ENCODE peak calls at places on chromosomes 16 and 17, in four cellular contexts. S is K562, F is HepG2, V is GM12878. W is an unnamed sample.

GRCh38 chr16:4612977-4613635 is 1.6 kb downstream of the UBALD1 start:
- DNase-seq in V (no peak), S (no peak), F (no peak), W (no peak)

GRCh38 chr17:28720247-28720996 is 637 bp downstream of the RPL23A start:
- DNase-seq in S (peak), F (no peak), V (no peak), W (no peak)

GRCh38 chr17:50206604-50207293 is 5.3 kb upstream of the COL1A1 start:
- DNase-seq in S (peak), F (no peak), V (no peak), W (peak)

GRCh38 chr16:19520861-19521331 is 1.0 kb downstream of the GDE1 start:
- DNase-seq in S (peak), F (no peak), V (peak), W (no peak)

GRCh38 chr16:28981517-28981916 is 3.3 kb upstream of the LAT start:
- DNase-seq in S (peak), F (peak), V (no peak), W (peak)

GRCh38 chr17:71446635-71447034 is 674.2 kb upstream of the SOX9 start:
- DNase-seq in V (no peak), F (no peak), S (no peak), W (no peak)

GRCh38 chr16:67723151-67723915 is 4.2 kb upstream of the GFOD2 start:
- DNase-seq in F (no peak), S (no peak), V (no peak), W (no peak)

GRCh38 chr16:11495066-11495407 is 91.7 kb downstream of the LITAF start:
- DNase-seq in F (no peak), S (no peak), V (no peak), W (no peak)

GRCh38 chr16:70395345-70395901 is 43.5 kb downstream of the ST3GAL2 start:
- DNase-seq in S (peak), F (peak), V (no peak), W (peak)

GRCh38 chr17:64773836-64774761 is 112.0 kb upstream of the SMURF2 start:
- DNase-seq in V (no peak), F (peak), S (peak), W (peak)

GRCh38 chr16:23403547-23403946 is 49.4 kb downstream of the COG7 start:
- DNase-seq in V (no peak), S (no peak), F (no peak), W (no peak)

GRCh38 chr16:29678691-29679267 is at the start of gene QPRT:
- DNase-seq in F (peak), V (no peak), S (peak), W (peak)

GRCh38 chr16:64096671-64097070 is 1025.2 kb downstream of the CDH11 start:
- DNase-seq in V (no peak), S (no peak), F (no peak), W (no peak)

GRCh38 chr17:12731839-12732238 is 57.5 kb upstream of the ARHGAP44 start:
- DNase-seq in F (no peak), S (no peak), V (no peak), W (no peak)

GRCh38 chr17:53168413-53168812 is 654.3 kb upstream of the KIF2B start:
- DNase-seq in V (no peak), S (no peak), F (no peak), W (no peak)

GRCh38 chr17:61064087-61064951 is 335.3 kb upstream of the TBX2 start:
- DNase-seq in S (no peak), V (no peak), F (no peak), W (no peak)

GRCh38 chr17:31099051-31099450 is 4.3 kb downstream of the NF1 start:
- DNase-seq in S (no peak), V (no peak), F (no peak), W (no peak)

GRCh38 chr17:70552230-70552981 is 383.1 kb downstream of the KCNJ2 start:
- DNase-seq in S (peak), V (peak), F (peak), W (no peak)

GRCh38 chr17:33811984-33812383 is 443.1 kb upstream of the CCL2 start:
- DNase-seq in F (no peak), S (no peak), V (no peak), W (no peak)

GRCh38 chr16:57016301-57016700 is 26.9 kb downstream of the NLRC5 start:
- DNase-seq in V (no peak), S (no peak), F (no peak), W (no peak)

GRCh38 chr17:43769859-43770258 is 8.9 kb downstream of the DUSP3 start:
- DNase-seq in V (no peak), F (no peak), S (no peak), W (no peak)

GRCh38 chr17:61235821-61236197 is 163.8 kb upstream of the TBX2 start:
- DNase-seq in S (no peak), V (no peak), F (peak), W (no peak)

GRCh38 chr17:68382582-68383085 is 74.7 kb downstream of the WIPI1 start:
- DNase-seq in F (no peak), S (no peak), V (no peak), W (no peak)

GRCh38 chr16:82146957-82147356 is 23.1 kb downstream of the MPHOSPH6 start:
- DNase-seq in F (peak), S (no peak), V (no peak), W (no peak)

GRCh38 chr17:63191610-63192009 is 225.6 kb downstream of the TANC2 start:
- DNase-seq in S (no peak), V (no peak), F (no peak), W (no peak)

GRCh38 chr16:12757546-12757945 is 46.1 kb downstream of the CPPED1 start:
- DNase-seq in F (no peak), V (no peak), S (no peak), W (no peak)

GRCh38 chr17:81342062-81342699 is 47.1 kb upstream of the SLC38A10 start:
- DNase-seq in F (no peak), V (no peak), S (no peak), W (no peak)

GRCh38 chr17:39872700-39873099 is 4.7 kb downstream of the ZPBP2 start:
- DNase-seq in F (peak), V (no peak), S (no peak), W (no peak)

GRCh38 chr17:27669136-27669535 is 38.1 kb downstream of the LGALS9 start:
- DNase-seq in V (no peak), F (no peak), S (no peak), W (no peak)

GRCh38 chr16:3045758-3046505 is 429 bp upstream of the MMP25 start:
- DNase-seq in F (no peak), V (no peak), S (peak), W (peak)

GRCh38 chr17:7024402-7024785 is 1.5 kb downstream of the BCL6B start:
- DNase-seq in S (no peak), F (no peak), V (no peak), W (no peak)

GRCh38 chr17:62794666-62794971 is 13.5 kb downstream of the MARCHF10 start:
- DNase-seq in F (no peak), V (no peak), S (no peak), W (no peak)

GRCh38 chr17:81492706-81493105 is 19.9 kb downstream of the ACTG1 start:
- DNase-seq in V (no peak), F (no peak), S (no peak), W (no peak)

GRCh38 chr16:64417711-64418227 is 704.1 kb downstream of the CDH11 start:
- DNase-seq in S (no peak), V (no peak), F (no peak), W (no peak)

GRCh38 chr16:23673971-23674614 is 4.6 kb upstream of the PLK1 start:
- DNase-seq in V (no peak), S (no peak), F (peak), W (no peak)

GRCh38 chr17:7852919-7853692 is 1.8 kb upstream of the TMEM88 start:
- DNase-seq in V (no peak), F (no peak), S (no peak), W (peak)

GRCh38 chr16:29814592-29814991 is 1.4 kb upstream of the PAGR1 start:
- DNase-seq in S (no peak), V (no peak), F (no peak), W (no peak)

GRCh38 chr16:85354623-85355514 is 242.6 kb upstream of the CIBAR2 start:
- DNase-seq in F (no peak), S (peak), V (no peak), W (no peak)

GRCh38 chr17:44781553-44782348 is 23.0 kb downstream of the ADAM11 start:
- DNase-seq in F (no peak), V (no peak), S (no peak), W (peak)
- TF ChIP-seq CREB1 in F (no peak), V (no peak), S (no peak), W (no peak)

GRCh38 chr17:47902039-47902744 is 6.2 kb downstream of the SP2 start:
- DNase-seq in V (no peak), S (peak), F (no peak), W (peak)
- TF ChIP-seq ETV6 in V (no peak), S (no peak), F (no peak), W (no peak)

DNA sequence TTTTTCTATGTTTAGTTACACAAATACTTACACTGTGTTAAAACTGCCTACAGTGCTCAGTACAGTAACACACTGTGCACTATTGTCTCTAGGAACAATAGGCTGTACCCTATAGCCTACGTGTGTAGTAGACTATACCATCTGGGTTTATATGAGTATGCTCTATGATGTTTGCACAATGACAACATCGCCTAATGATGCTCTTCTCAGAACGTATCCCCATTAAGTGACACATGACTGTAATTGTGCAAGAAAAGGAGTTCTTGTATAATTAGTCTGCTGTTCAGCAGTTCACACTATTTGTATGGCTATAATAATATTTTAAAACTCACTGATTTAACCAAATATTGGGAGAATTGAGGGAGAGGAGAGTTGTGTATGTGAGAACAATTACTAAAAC is 173.7 kb downstream of the TRIM37 start:
- DNase-seq in F (no peak), S (no peak), V (no peak), W (no peak)
- TF ChIP-seq CREB1 in F (no peak), S (no peak), V (no peak), W (no peak)

GRCh38 chr17:66950325-66950724 is 14.2 kb upstream of the CACNG4 start:
- DNase-seq in S (no peak), V (no peak), F (no peak), W (no peak)

GRCh38 chr17:66946251-66946650 is 18.3 kb upstream of the CACNG4 start:
- DNase-seq in V (no peak), S (no peak), F (no peak), W (no peak)

GRCh38 chr17:66947311-66947710 is 17.2 kb upstream of the CACNG4 start:
- DNase-seq in V (no peak), S (no peak), F (no peak), W (peak)

GRCh38 chr17:66949501-66949900 is 15.0 kb upstream of the CACNG4 start:
- DNase-seq in S (no peak), F (no peak), V (no peak), W (no peak)

DNA sequence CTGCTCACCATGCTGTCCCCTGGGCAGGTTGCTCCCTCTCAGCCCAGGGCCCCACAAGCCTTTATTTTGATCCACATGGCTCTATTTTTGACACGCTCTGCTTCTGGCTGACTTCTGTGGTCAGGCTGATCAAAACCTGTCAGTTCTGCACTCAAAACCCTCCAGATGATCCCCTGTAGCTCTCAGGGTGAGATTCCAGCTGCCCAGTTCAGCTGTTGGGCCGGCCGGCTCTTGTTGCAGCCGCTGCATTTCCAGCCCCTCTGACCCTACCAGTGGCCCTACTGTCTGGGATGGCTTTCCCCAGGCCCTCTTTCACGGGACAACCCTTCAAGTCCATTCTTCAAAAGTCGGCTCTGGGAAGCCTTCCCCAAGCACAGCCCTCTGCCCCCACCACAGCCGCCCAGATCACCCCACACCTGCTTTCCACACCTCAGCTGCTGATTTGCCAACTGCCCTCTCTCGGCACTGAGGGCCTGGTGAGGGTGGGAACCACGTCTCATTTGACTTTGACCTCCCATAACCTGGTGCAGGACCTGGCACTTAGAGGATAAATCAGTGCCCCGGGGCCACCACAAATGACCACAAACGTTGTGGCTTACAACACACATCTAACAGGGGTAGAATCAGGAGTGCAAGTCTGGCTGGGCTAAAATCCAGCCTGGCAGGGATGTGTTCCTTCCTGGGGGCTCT is 16.3 kb upstream of the CACNG4 start:
- DNase-seq in F (no peak), S (no peak), V (no peak), W (no peak)
- TF ChIP-seq ETV6 in F (no peak), S (no peak), V (no peak), W (no peak)

GRCh38 chr16:52078716-52079655 is 468.0 kb downstream of the TOX3 start:
- DNase-seq in V (no peak), F (no peak), S (no peak), W (no peak)
- TF ChIP-seq CREB1 in V (no peak), F (no peak), S (no peak), W (no peak)

GRCh38 chr17:15103785-15104184 is 161.3 kb downstream of the PMP22 start:
- DNase-seq in S (no peak), F (no peak), V (no peak), W (no peak)

GRCh38 chr17:15109608-15110007 is 155.5 kb downstream of the PMP22 start:
- DNase-seq in V (no peak), S (no peak), F (no peak), W (peak)

GRCh38 chr17:15101175-15101574 is 164.0 kb downstream of the PMP22 start:
- DNase-seq in S (no peak), F (no peak), V (no peak), W (no peak)

GRCh38 chr17:15108992-15109391 is 156.1 kb downstream of the PMP22 start:
- DNase-seq in F (no peak), V (no peak), S (no peak), W (no peak)

DNA sequence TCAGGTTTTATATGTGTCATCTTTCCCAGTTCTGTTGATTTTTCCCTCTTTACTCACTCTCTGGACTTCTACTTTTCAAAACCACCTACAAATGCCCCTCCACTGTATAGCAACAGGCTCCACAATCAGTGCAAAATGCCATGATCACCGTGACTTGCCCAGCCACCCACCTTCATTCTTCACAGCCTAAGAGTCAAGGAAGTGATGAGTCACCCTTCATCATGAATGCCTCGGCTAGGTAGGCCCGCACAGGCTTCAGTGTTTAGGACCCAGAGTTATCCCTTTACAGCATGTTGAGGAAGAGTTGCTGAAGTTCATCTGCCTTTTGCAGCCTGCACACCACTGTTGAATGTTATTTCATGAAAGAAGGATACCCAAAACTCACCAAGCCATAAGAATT is 158.6 kb downstream of the PMP22 start:
- DNase-seq in S (no peak), F (no peak), V (no peak), W (no peak)
- TF ChIP-seq ETV6 in S (no peak), F (no peak), V (no peak), W (no peak)

DNA sequence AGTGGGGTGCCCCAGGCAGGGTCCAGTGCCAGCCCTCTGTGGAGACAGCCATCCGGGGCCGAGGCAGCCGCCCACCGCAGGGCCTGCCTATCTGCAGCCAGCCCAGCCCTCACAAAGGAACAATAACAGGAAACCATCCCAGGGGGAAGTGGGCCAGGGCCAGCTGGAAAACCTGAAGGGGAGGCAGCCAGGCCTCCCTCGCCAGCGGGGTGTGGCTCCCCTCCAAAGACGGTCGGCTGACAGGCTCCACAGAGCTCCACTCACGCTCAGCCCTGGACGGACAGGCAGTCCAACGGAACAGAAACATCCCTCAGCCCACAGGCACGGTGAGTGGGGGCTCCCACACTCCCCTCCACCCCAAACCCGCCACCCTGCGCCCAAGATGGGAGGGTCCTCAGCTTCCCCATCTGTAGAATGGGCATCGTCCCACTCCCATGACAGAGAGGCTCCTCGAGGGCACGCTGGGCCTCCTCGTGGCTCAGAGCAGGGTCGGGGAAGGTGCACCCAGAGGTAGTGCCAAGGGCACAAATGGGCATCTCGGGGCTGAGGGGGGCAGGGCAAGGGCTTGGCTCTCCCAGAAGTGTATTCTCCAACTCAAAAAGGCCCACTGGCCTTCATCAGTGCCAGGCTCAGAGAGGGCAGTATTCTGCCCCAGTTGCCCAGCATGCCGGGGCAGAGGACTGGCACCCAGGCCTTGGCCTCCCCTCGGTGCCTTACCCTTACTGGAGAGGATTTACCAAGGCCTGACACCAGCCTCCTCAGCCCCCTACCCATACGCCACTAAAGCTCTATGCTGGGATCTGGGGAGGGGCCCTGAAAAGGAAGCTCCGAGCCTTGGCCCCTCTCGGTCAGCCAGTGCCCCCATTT is at the start of gene CDH5:
- DNase-seq in F (no peak), S (no peak), V (no peak), W (no peak)
- TF ChIP-seq CREB1 in F (no peak), S (no peak), V (no peak), W (no peak)

W was measured in WTC11.